ENCODE peak calls at places on chromosomes 4 and X, in six cellular contexts. H, P, W, C, U and K are unnamed samples.

GRCh38 chrX:40622741-40623536 is at the start of gene MPC1L:
- DNase-seq in H (no peak), P (no peak), W (no peak), C (no peak), U (no peak), K (no peak)

GRCh38 chr4:87330761-87331160 is 8.1 kb upstream of the HSD17B13 start:
- DNase-seq in H (no peak), P (no peak), W (no peak), C (no peak), U (no peak), K (no peak)

GRCh38 chr4:86011117-86011516 is 348.7 kb downstream of the MAPK10 start:
- DNase-seq in H (no peak), P (no peak), W (peak; percentile 62), C (peak; percentile 34), U (peak; percentile 86), K (peak; percentile 89)

GRCh38 chr4:73341454-73341853 is 62.6 kb upstream of the ALB start:
- DNase-seq in H (no peak), P (peak; percentile 2), W (no peak), C (peak; percentile 53), U (peak; percentile 53), K (peak; percentile 62)

GRCh38 chr4:157270108-157270507 is 49.6 kb downstream of the GRIA2 start:
- DNase-seq in H (no peak), P (no peak), W (no peak), C (no peak), U (no peak), K (no peak)

GRCh38 chrX:13188731-13189309 is 131.0 kb downstream of the ATXN3L start:
- DNase-seq in H (no peak), P (no peak), W (no peak), C (no peak), U (no peak), K (no peak)

GRCh38 chr4:184310171-184310567 is 92.5 kb upstream of the ENPP6 start:
- DNase-seq in H (peak; percentile 34), P (no peak), W (no peak), C (peak; percentile 8), U (no peak), K (peak; percentile 27)

GRCh38 chr4:3414421-3415279 is 27.1 kb upstream of the HGFAC start:
- DNase-seq in H (no peak), P (no peak), W (no peak), C (no peak), U (no peak), K (no peak)

GRCh38 chr4:104641427-104641826 is 146.7 kb upstream of the CXXC4 start:
- DNase-seq in H (no peak), P (no peak), W (no peak), C (no peak), U (no peak), K (no peak)

GRCh38 chr4:113383111-113383785 is 333.8 kb downstream of the ANK2 start:
- DNase-seq in H (no peak), P (no peak), W (peak; percentile 60), C (peak; percentile 77), U (peak; percentile 84), K (peak; percentile 82)

GRCh38 chr4:108385076-108385475 is 216.3 kb upstream of the LEF1 start:
- DNase-seq in H (no peak), P (no peak), W (no peak), C (peak; percentile 73), U (peak; percentile 70), K (no peak)

GRCh38 chr4:1939664-1940509 is 68.7 kb downstream of the NSD2 start:
- DNase-seq in H (no peak), P (no peak), W (peak; percentile 19), C (peak; percentile 95), U (peak; percentile 93), K (peak; percentile 90)

GRCh38 chr4:14771091-14771490 is 231.2 kb upstream of the CPEB2 start:
- DNase-seq in H (no peak), P (no peak), W (no peak), C (no peak), U (peak; percentile 47), K (peak; percentile 0)

GRCh38 chrX:57227691-57228090 is 58.8 kb upstream of the FAAH2 start:
- DNase-seq in H (no peak), P (no peak), W (no peak), C (peak; percentile 64), U (peak; percentile 67), K (no peak)

GRCh38 chr4:159639924-159640323 is 537.0 kb downstream of the RAPGEF2 start:
- DNase-seq in H (no peak), P (no peak), W (no peak), C (peak; percentile 30), U (peak; percentile 27), K (no peak)

GRCh38 chrX:106948641-106949040 is 28.4 kb downstream of the CLDN2 start:
- DNase-seq in H (no peak), P (no peak), W (no peak), C (peak; percentile 16), U (no peak), K (peak; percentile 0)

GRCh38 chr4:138181288-138181687 is 60.9 kb downstream of the SLC7A11 start:
- DNase-seq in H (no peak), P (no peak), W (no peak), C (no peak), U (no peak), K (no peak)

GRCh38 chr4:67700119-67700873 is 659 bp downstream of the UBA6 start:
- DNase-seq in H (no peak), P (peak; percentile 23), W (no peak), C (no peak), U (peak; percentile 57), K (peak; percentile 21)

GRCh38 chr4:119666653-119667091 is 38.1 kb upstream of the PDE5A start:
- DNase-seq in H (no peak), P (no peak), W (no peak), C (no peak), U (no peak), K (peak; percentile 34)

GRCh38 chr4:17809667-17810066 is 890 bp downstream of the DCAF16 start:
- DNase-seq in H (no peak), P (no peak), W (no peak), C (no peak), U (no peak), K (no peak)

GRCh38 chr4:673349-674091 is 556 bp downstream of the ATP5ME start:
- DNase-seq in H (no peak), P (no peak), W (no peak), C (no peak), U (no peak), K (peak; percentile 38)

GRCh38 chrX:154478728-154479622 is at the start of gene LAGE3:
- DNase-seq in H (peak; percentile 89), P (peak; percentile 92), W (peak; percentile 51), C (peak; percentile 77), U (peak; percentile 89), K (peak; percentile 88)

GRCh38 chrX:40105791-40106676 is 8.3 kb upstream of the BCOR start:
- DNase-seq in H (peak; percentile 65), P (peak; percentile 47), W (no peak), C (no peak), U (peak; percentile 71), K (peak; percentile 63)

GRCh38 chr4:82710202-82710929 is 88.2 kb downstream of the SCD5 start:
- DNase-seq in H (no peak), P (no peak), W (no peak), C (no peak), U (no peak), K (peak; percentile 9)

GRCh38 chr4:145183581-145183980 is 3.2 kb upstream of the OTUD4 start:
- DNase-seq in H (no peak), P (no peak), W (no peak), C (no peak), U (no peak), K (no peak)

GRCh38 chrX:110284159-110284558 is 33.7 kb downstream of the AMMECR1 start:
- DNase-seq in H (no peak), P (no peak), W (peak; percentile 15), C (peak; percentile 84), U (peak; percentile 96), K (peak; percentile 91)

GRCh38 chrX:20248592-20249192 is 18.0 kb downstream of the RPS6KA3 start:
- DNase-seq in H (no peak), P (no peak), W (no peak), C (no peak), U (no peak), K (no peak)

GRCh38 chr4:13432453-13432852 is 51.7 kb downstream of the RAB28 start:
- DNase-seq in H (no peak), P (no peak), W (no peak), C (no peak), U (no peak), K (peak; percentile 24)

GRCh38 chr4:134018845-134019244 is 182.7 kb downstream of the PABPC4L start:
- DNase-seq in H (no peak), P (no peak), W (no peak), C (no peak), U (no peak), K (peak; percentile 31)

GRCh38 chr4:168560835-168561210 is 64.0 kb downstream of the PALLD start:
- DNase-seq in H (no peak), P (no peak), W (no peak), C (no peak), U (no peak), K (peak; percentile 47)

GRCh38 chrX:141341743-141342142 is 99.4 kb upstream of the SPANXC start:
- DNase-seq in H (no peak), P (no peak), W (no peak), C (no peak), U (peak; percentile 2), K (no peak)

GRCh38 chr4:2689825-2690700 is 66.1 kb downstream of the TNIP2 start:
- DNase-seq in H (no peak), P (peak; percentile 39), W (no peak), C (peak; percentile 49), U (peak; percentile 11), K (peak; percentile 22)

GRCh38 chr4:7421356-7422097 is 13.2 kb downstream of the PSAPL1 start:
- DNase-seq in H (no peak), P (no peak), W (no peak), C (no peak), U (no peak), K (no peak)